ENCODE peak calls at places on chromosomes 6 and 20, in four cellular contexts. M is Peyer's patch, L is adrenal gland, U is cardiac muscle cell. N is an unnamed sample.
A peak's percentile ranks its signal among the peaks of the same experiment; 100 is the strongest.

GRCh38 chr20:61100489-61100888 is 151.6 kb upstream of the CDH4 start:
- DNase-seq in M (no peak), L (no peak), U (no peak), N (no peak)

GRCh38 chr20:49636447-49636846 is 68.5 kb upstream of the PTGIS start:
- DNase-seq in M (no peak), L (peak; percentile 44), U (no peak), N (no peak)

GRCh38 chr20:51800132-51800721 is 2.1 kb downstream of the SALL4 start:
- DNase-seq in M (peak; percentile 78), L (no peak), U (peak; percentile 91), N (peak; percentile 84)

GRCh38 chr6:42387336-42387735 is 64.4 kb downstream of the TRERF1 start:
- DNase-seq in M (no peak), L (no peak), U (no peak), N (no peak)

GRCh38 chr20:49483018-49483705 is 694 bp upstream of the KCNB1 start:
- DNase-seq in M (no peak), L (no peak), U (no peak), N (peak; percentile 64)

GRCh38 chr6:125117818-125118217 is 35.8 kb upstream of the TPD52L1 start:
- DNase-seq in M (no peak), L (no peak), U (no peak), N (no peak)

GRCh38 chr20:57464642-57465211 is 60.2 kb downstream of the CTCFL start:
- DNase-seq in M (no peak), L (peak; percentile 83), U (no peak), N (peak; percentile 20)

GRCh38 chr6:26311385-26312095 is 53.5 kb upstream of the BTN3A2 start:
- DNase-seq in M (peak; percentile 59), L (peak; percentile 36), U (no peak), N (peak; percentile 52)

GRCh38 chr6:94988701-94989100 is 588.6 kb upstream of the MANEA start:
- DNase-seq in M (no peak), L (no peak), U (no peak), N (no peak)

GRCh38 chr6:143064996-143065683 is 4.5 kb downstream of the AIG1 start:
- DNase-seq in M (no peak), L (no peak), U (no peak), N (no peak)

GRCh38 chr6:150056916-150057315 is 12.0 kb downstream of the ULBP3 start:
- DNase-seq in M (no peak), L (no peak), U (no peak), N (no peak)
- H3K27me3 ChIP-seq in M (no peaks in the 10 kb centered on the region), L (no peaks in the 10 kb centered on the region), U (peaks cover 50% of the 10 kb centered on the region), N (peaks cover 35% of the 10 kb centered on the region)

GRCh38 chr6:34065470-34066283 is 80.2 kb downstream of the GRM4 start:
- DNase-seq in M (no peak), L (no peak), U (no peak), N (peak; percentile 85)
- H3K27me3 ChIP-seq in M (no peaks in the 10 kb centered on the region), L (peaks cover 12% of the 10 kb centered on the region), U (no peaks in the 10 kb centered on the region), N (no peaks in the 10 kb centered on the region)

DNA sequence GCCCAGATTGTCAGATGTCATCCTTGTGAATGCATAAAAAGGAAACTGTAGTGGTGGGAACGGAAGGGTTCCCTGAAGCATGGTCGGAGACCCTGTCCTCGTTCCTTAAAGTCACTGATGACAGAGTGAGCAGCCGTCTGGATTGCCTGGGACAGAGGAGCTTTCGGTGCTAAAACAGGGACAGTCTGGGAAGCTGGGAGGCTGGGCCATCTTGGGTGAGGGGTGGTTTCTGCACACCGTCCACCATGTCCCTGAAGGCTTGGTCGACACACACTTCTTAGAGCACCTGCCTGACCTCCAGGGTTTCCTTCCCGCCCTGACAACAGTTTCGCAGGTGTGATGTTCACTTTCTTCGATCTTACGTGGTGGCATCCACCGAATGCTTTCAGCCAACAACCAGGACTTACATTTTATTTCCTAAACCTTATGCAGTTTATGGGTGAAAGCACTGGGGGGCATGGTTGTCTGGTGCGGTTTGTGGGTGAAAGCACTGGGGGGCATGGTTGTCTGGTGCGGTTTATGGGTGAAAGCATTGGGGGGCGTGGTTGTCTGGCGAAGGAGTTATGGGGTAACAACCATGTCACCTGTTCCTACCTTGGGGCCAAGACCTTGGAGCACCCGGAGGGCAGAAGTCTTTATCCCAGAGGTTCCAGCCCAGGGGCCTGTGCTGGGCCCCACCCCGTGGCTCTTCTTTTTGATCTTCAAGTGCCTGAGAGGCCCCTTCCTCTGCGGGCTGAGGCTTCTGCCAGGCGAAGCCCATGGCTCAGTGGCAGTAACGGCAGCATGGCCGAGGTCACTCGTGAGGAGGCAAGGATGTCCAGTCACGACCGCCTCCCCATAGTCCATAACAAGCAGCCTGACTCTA is 81.7 kb upstream of the FRMD1 start:
- DNase-seq in M (no peak), L (no peak), U (no peak), N (no peak)
- H3K27me3 ChIP-seq in M (no peaks in the 10 kb centered on the region), L (no peaks in the 10 kb centered on the region), U (no peaks in the 10 kb centered on the region), N (no peaks in the 10 kb centered on the region)

DNA sequence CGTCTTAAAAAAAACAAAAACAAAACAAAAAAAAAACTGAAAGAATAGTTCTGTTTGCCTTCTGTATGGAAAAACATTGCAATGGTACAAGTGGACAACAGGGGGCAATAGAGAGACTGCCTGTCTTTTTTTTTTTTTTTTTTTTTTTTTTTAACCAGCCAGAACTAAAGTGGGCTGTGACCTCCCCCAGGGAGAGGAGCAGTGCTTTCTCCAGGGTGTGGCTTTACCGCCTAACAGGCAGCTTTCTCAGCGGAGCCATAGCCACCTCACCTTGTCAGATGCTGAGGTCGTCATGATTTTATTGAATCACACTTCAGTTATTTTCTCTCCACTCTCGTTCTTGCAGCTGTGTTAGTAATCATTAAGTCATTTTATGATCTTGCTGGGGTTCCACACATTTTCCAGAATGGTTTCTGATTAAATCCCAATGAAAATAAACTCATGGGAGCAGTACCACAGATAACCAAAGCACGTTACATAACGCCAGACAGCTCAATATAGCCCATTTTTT is 78.4 kb downstream of the GMPR start:
- DNase-seq in M (no peak), L (no peak), U (peak; percentile 58), N (peak; percentile 43)
- H3K27me3 ChIP-seq in M (no peaks in the 10 kb centered on the region), L (no peaks in the 10 kb centered on the region), U (no peaks in the 10 kb centered on the region), N (no peaks in the 10 kb centered on the region)

DNA sequence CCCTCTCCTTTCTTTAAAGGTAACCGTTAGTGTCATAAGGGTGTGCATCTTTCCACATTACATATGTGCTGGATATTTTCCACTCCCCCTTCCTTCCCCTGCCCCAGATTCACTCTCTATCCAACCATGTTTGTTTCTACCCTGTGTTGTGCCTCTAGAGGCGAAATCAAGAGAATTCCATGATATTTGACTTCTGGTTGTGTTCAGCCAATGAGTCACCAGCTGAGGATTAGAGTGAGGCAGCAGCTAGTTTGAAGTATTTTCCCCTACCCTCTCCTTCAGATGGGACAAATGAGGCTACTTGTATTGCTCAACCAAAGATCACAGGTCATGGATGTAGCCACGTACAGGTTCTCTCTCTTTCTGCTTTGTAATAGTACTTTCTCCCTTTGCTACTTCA is 24.6 kb upstream of the OR2J2 start:
- DNase-seq in M (no peak), L (no peak), U (no peak), N (no peak)
- H3K27me3 ChIP-seq in M (no peaks in the 10 kb centered on the region), L (no peaks in the 10 kb centered on the region), U (no peaks in the 10 kb centered on the region), N (peaks cover 34% of the 10 kb centered on the region)

GRCh38 chr20:64217539-64217938 is 38.0 kb upstream of the PCMTD2 start:
- DNase-seq in M (no peak), L (no peak), U (no peak), N (peak; percentile 77)
- H3K27me3 ChIP-seq in M (no peaks in the 10 kb centered on the region), L (no peaks in the 10 kb centered on the region), U (no peaks in the 10 kb centered on the region), N (no peaks in the 10 kb centered on the region)

GRCh38 chr6:35213824-35214756 is at the start of gene SCUBE3:
- DNase-seq in M (no peak), L (no peak), U (peak; percentile 82), N (peak; percentile 81)
- H3K27me3 ChIP-seq in M (peaks cover 9% of the 10 kb centered on the region), L (peaks cover 3% of the 10 kb centered on the region), U (peaks cover 14% of the 10 kb centered on the region), N (peaks cover 29% of the 10 kb centered on the region)

DNA sequence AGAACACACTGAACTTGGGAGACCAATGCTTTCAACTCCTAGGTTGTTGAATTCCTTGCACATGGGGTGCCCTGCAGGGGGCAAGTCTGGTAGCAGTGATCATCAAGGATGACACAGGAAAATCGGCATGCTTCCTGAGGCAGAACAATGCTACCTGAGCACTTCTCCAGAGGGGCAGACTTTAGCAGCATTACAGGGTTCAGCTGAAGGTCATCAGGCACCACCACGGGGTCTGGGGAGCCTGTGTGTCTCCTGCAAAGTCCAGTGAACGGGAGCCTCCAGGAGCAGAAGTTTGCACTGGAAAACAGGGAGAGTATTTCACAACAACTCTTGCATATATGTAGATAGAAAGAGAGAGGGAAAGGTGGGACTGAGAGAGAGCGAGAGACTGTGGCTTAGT is 10.2 kb downstream of the VSX1 start:
- DNase-seq in M (peak; percentile 27), L (no peak), U (no peak), N (no peak)
- H3K27me3 ChIP-seq in M (no peaks in the 10 kb centered on the region), L (peaks cover 9% of the 10 kb centered on the region), U (peaks cover 81% of the 10 kb centered on the region), N (no peaks in the 10 kb centered on the region)

DNA sequence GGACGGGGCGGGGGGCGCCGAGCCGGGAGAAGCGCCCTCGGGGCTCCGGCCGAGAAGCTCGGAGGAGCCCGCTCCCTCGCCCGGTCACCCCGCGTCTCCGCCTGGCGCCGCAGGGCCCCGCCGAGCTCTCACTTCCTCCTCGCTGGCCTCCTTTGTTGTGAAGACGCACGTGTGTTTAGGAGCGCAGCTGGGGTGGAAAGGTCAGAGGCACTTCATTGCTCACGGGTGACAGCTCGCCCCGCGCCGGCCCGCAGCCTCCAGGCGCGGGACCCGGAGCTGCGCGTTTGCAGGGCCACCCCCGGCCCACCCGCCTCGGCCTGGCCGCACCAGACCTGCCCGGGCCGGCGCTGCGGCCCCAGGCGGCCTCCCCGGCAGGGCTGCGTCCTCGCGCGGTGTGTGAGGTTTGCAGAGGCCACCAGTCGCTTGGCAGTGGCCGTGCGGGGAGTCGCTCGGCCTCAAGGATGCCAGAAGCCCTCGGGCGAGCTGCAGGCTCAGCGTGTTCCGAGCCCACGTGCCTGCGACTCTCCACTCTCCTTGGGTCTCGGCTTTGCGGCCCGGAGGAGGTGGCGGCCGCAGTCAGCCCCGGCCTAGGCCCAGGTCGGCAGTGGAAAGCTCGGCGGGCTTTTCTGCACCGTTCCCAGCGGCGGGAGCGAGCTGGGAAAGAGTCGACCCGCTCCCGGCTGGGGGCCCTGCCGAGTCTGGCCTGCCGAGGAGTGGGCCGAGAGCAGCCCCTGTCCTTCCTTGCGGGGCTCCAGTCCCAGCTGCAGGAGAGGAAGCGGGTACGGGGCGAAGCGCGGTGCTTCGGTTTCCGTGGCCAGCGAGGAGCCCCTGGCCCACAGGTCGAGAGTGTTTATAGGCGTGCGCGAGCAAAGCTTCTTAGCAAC is 5.3 kb downstream of the FOXC1 start:
- DNase-seq in M (peak; percentile 52), L (no peak), U (no peak), N (no peak)
- H3K27me3 ChIP-seq in M (peaks cover 57% of the 10 kb centered on the region), L (peaks cover 25% of the 10 kb centered on the region), U (peaks cover 97% of the 10 kb centered on the region), N (peaks cover 25% of the 10 kb centered on the region)

GRCh38 chr6:69145062-69145461 is 510.0 kb downstream of the ADGRB3 start:
- DNase-seq in M (no peak), L (no peak), U (no peak), N (no peak)
- H3K27me3 ChIP-seq in M (no peaks in the 10 kb centered on the region), L (no peaks in the 10 kb centered on the region), U (no peaks in the 10 kb centered on the region), N (no peaks in the 10 kb centered on the region)

N was measured in WERI-Rb-1.